ENCODE peak calls at places on chromosomes 6 and 20, in six cellular contexts. One of them, this sample, is unnamed.
A peak's percentile ranks its signal among the peaks of the same experiment; 100 is the strongest.

GRCh38 chr6:43668151-43669028 is 19.2 kb downstream of the MRPS18A start:
- DNase-seq in fibroblast of mammary gland: peak; percentile 49
- DNase-seq in stomach: peak; percentile 69
- DNase-seq in body of pancreas: peak; percentile 55
- DNase-seq in astrocyte of the spinal cord: peak; percentile 32
- DNase-seq in ascending aorta: peak; percentile 74
- DNase-seq in this sample: peak; percentile 24

GRCh38 chr6:23413327-23414203 is 712.5 kb upstream of the NRSN1 start:
- DNase-seq in stomach: no peak
- DNase-seq in astrocyte of the spinal cord: no peak
- DNase-seq in fibroblast of mammary gland: peak; percentile 50
- DNase-seq in ascending aorta: no peak
- DNase-seq in body of pancreas: no peak
- DNase-seq in this sample: no peak

GRCh38 chr20:8673116-8673515 is 395.8 kb upstream of the PLCB4 start:
- DNase-seq in body of pancreas: no peak
- DNase-seq in ascending aorta: no peak
- DNase-seq in fibroblast of mammary gland: no peak
- DNase-seq in astrocyte of the spinal cord: no peak
- DNase-seq in stomach: no peak
- DNase-seq in this sample: no peak

GRCh38 chr6:27839303-27840081 is 72.7 kb downstream of the OR2B2 start:
- DNase-seq in astrocyte of the spinal cord: peak; percentile 83
- DNase-seq in ascending aorta: peak; percentile 84
- DNase-seq in stomach: peak; percentile 33
- DNase-seq in fibroblast of mammary gland: peak; percentile 96
- DNase-seq in body of pancreas: peak; percentile 38
- DNase-seq in this sample: peak; percentile 70

GRCh38 chr6:32196682-32197616 is 4.5 kb upstream of the GPSM3 start:
- DNase-seq in fibroblast of mammary gland: no peak
- DNase-seq in stomach: no peak
- DNase-seq in astrocyte of the spinal cord: peak; percentile 4
- DNase-seq in body of pancreas: no peak
- DNase-seq in ascending aorta: no peak
- DNase-seq in this sample: no peak

GRCh38 chr20:37943501-37944455 is 40.9 kb downstream of the VSTM2L start:
- DNase-seq in fibroblast of mammary gland: no peak
- DNase-seq in stomach: peak; percentile 22
- DNase-seq in astrocyte of the spinal cord: no peak
- DNase-seq in body of pancreas: no peak
- DNase-seq in ascending aorta: no peak
- DNase-seq in this sample: no peak

GRCh38 chr20:39195495-39196129 is 233.5 kb downstream of the DHX35 start:
- DNase-seq in stomach: no peak
- DNase-seq in fibroblast of mammary gland: no peak
- DNase-seq in body of pancreas: no peak
- DNase-seq in ascending aorta: no peak
- DNase-seq in astrocyte of the spinal cord: no peak
- DNase-seq in this sample: no peak

GRCh38 chr20:1272368-1273155 is 6.5 kb downstream of the SNPH start:
- DNase-seq in body of pancreas: no peak
- DNase-seq in ascending aorta: no peak
- DNase-seq in astrocyte of the spinal cord: no peak
- DNase-seq in stomach: peak; percentile 58
- DNase-seq in fibroblast of mammary gland: no peak
- DNase-seq in this sample: no peak

GRCh38 chr6:52876056-52876787 is 33.3 kb downstream of the GSTA3 start:
- DNase-seq in body of pancreas: no peak
- DNase-seq in stomach: no peak
- DNase-seq in ascending aorta: no peak
- DNase-seq in fibroblast of mammary gland: no peak
- DNase-seq in astrocyte of the spinal cord: no peak
- DNase-seq in this sample: no peak

GRCh38 chr20:14214046-14214445 is 123.4 kb downstream of the FLRT3 start:
- DNase-seq in stomach: no peak
- DNase-seq in ascending aorta: no peak
- DNase-seq in fibroblast of mammary gland: peak; percentile 37
- DNase-seq in astrocyte of the spinal cord: no peak
- DNase-seq in body of pancreas: no peak
- DNase-seq in this sample: no peak

GRCh38 chr20:14223806-14224205 is 113.6 kb downstream of the FLRT3 start:
- DNase-seq in ascending aorta: no peak
- DNase-seq in body of pancreas: no peak
- DNase-seq in fibroblast of mammary gland: no peak
- DNase-seq in stomach: no peak
- DNase-seq in astrocyte of the spinal cord: no peak
- DNase-seq in this sample: no peak

GRCh38 chr20:14220986-14221385 is 116.4 kb downstream of the FLRT3 start:
- DNase-seq in stomach: no peak
- DNase-seq in body of pancreas: no peak
- DNase-seq in ascending aorta: no peak
- DNase-seq in fibroblast of mammary gland: no peak
- DNase-seq in astrocyte of the spinal cord: no peak
- DNase-seq in this sample: no peak

DNA sequence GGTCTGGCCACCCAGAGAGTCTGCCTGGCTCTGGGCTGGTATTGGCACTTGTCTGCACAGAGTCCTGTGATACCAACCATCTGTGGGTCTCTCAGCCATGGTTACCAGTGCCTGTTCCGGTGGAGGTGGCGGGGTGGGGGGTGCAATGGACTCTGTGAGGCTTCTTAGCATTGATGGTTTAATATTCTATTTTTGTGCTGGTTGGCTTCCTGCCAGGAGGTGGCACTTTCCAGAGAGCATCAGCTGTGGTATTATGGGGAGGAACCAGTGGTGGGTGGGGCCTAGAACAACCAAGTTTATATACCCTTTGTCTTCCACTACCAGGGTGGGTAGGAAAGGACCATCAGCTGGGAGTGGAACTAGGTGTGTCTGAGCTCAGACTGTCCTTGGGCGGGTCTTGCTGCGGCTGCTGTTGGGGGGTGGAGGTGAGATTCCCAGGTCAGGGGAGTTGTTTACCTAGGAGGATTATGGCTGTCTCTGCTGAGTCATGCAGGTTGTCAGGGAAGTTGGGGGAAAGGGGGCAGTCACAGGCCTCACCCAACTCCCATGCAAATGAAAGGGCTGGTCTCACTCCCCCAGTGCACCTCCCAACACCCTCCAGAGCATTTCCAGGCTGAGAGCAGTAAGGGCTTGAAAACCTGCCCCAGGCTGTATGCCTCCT is 117.5 kb downstream of the FLRT3 start:
- DNase-seq in ascending aorta: no peak
- DNase-seq in stomach: no peak
- DNase-seq in fibroblast of mammary gland: no peak
- DNase-seq in astrocyte of the spinal cord: no peak
- DNase-seq in body of pancreas: no peak
- DNase-seq in this sample: no peak
- H3K4me3 ChIP-seq in ascending aorta: no peak overlapping the region
- H3K4me3 ChIP-seq in stomach: no peak overlapping the region
- H3K4me3 ChIP-seq in fibroblast of mammary gland: no peak overlapping the region
- H3K4me3 ChIP-seq in astrocyte of the spinal cord: no peak overlapping the region
- H3K4me3 ChIP-seq in body of pancreas: no peak overlapping the region
- H3K4me3 ChIP-seq in this sample: no peak overlapping the region

GRCh38 chr6:108117427-108118358 is 43.2 kb upstream of the OSTM1 start:
- DNase-seq in ascending aorta: no peak
- DNase-seq in astrocyte of the spinal cord: no peak
- DNase-seq in fibroblast of mammary gland: peak; percentile 17
- DNase-seq in body of pancreas: no peak
- DNase-seq in stomach: peak; percentile 52
- DNase-seq in this sample: no peak

GRCh38 chr6:108114861-108115597 is 40.5 kb upstream of the OSTM1 start:
- DNase-seq in fibroblast of mammary gland: peak; percentile 67
- DNase-seq in ascending aorta: peak; percentile 72
- DNase-seq in astrocyte of the spinal cord: peak; percentile 69
- DNase-seq in body of pancreas: peak; percentile 67
- DNase-seq in stomach: no peak
- DNase-seq in this sample: no peak

GRCh38 chr6:108115598-108116058 is 41.1 kb upstream of the OSTM1 start:
- DNase-seq in astrocyte of the spinal cord: no peak
- DNase-seq in fibroblast of mammary gland: peak; percentile 39
- DNase-seq in stomach: peak; percentile 66
- DNase-seq in body of pancreas: peak; percentile 70
- DNase-seq in ascending aorta: no peak
- DNase-seq in this sample: no peak

GRCh38 chr6:108116781-108117426 is 42.4 kb upstream of the OSTM1 start:
- DNase-seq in body of pancreas: no peak
- DNase-seq in astrocyte of the spinal cord: no peak
- DNase-seq in stomach: no peak
- DNase-seq in fibroblast of mammary gland: no peak
- DNase-seq in ascending aorta: no peak
- DNase-seq in this sample: no peak

GRCh38 chr6:108116424-108116780 is 41.9 kb upstream of the OSTM1 start:
- DNase-seq in body of pancreas: no peak
- DNase-seq in astrocyte of the spinal cord: no peak
- DNase-seq in ascending aorta: no peak
- DNase-seq in fibroblast of mammary gland: no peak
- DNase-seq in stomach: no peak
- DNase-seq in this sample: no peak
- TF ChIP-seq CTCF in body of pancreas: no peak
- TF ChIP-seq CTCF in astrocyte of the spinal cord: no peak
- TF ChIP-seq CTCF in ascending aorta: no peak
- TF ChIP-seq CTCF in fibroblast of mammary gland: no peak
- TF ChIP-seq CTCF in stomach: no peak
- TF ChIP-seq CTCF in this sample: no peak

GRCh38 chr6:35302604-35303218 is 5.1 kb downstream of the DEF6 start:
- DNase-seq in body of pancreas: no peak
- DNase-seq in ascending aorta: no peak
- DNase-seq in stomach: peak; percentile 69
- DNase-seq in astrocyte of the spinal cord: peak; percentile 3
- DNase-seq in fibroblast of mammary gland: peak; percentile 7
- DNase-seq in this sample: no peak
- H3K4me3 ChIP-seq in body of pancreas: no peak overlapping the region
- H3K4me3 ChIP-seq in ascending aorta: no peak overlapping the region
- H3K4me3 ChIP-seq in stomach: peak overlapping the region; percentile 11
- H3K4me3 ChIP-seq in astrocyte of the spinal cord: no peak overlapping the region
- H3K4me3 ChIP-seq in fibroblast of mammary gland: no peak overlapping the region
- H3K4me3 ChIP-seq in this sample: no peak overlapping the region

GRCh38 chr6:115887887-115888286 is 172.8 kb downstream of the FRK start:
- DNase-seq in fibroblast of mammary gland: no peak
- DNase-seq in ascending aorta: no peak
- DNase-seq in body of pancreas: no peak
- DNase-seq in stomach: no peak
- DNase-seq in astrocyte of the spinal cord: no peak
- DNase-seq in this sample: no peak

GRCh38 chr6:115882174-115882573 is 178.5 kb downstream of the FRK start:
- DNase-seq in body of pancreas: no peak
- DNase-seq in astrocyte of the spinal cord: no peak
- DNase-seq in stomach: no peak
- DNase-seq in ascending aorta: no peak
- DNase-seq in fibroblast of mammary gland: peak; percentile 7
- DNase-seq in this sample: no peak

GRCh38 chr6:115885636-115886366 is 174.9 kb downstream of the FRK start:
- DNase-seq in fibroblast of mammary gland: no peak
- DNase-seq in stomach: no peak
- DNase-seq in astrocyte of the spinal cord: no peak
- DNase-seq in ascending aorta: no peak
- DNase-seq in body of pancreas: no peak
- DNase-seq in this sample: no peak

DNA sequence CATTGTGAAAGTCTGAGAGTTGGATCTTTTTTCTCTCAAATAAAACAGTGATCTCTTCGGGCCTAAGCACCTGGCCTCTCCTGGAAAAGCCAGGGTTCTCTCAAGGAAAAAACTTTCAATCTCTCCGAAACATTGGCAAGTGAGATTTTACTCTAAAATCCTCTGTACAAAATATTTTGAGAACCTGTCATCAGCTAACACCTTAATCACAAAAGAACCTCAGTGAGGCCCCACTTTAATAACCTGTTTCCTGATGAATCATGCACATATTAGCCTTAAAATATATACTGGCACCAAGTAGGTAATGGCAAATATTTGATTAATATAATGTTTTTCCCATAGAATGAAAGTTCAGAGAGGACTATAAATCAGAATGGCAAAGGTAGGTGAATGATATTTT is 177.9 kb downstream of the FRK start:
- DNase-seq in astrocyte of the spinal cord: no peak
- DNase-seq in ascending aorta: no peak
- DNase-seq in stomach: no peak
- DNase-seq in body of pancreas: no peak
- DNase-seq in fibroblast of mammary gland: no peak
- DNase-seq in this sample: no peak
- TF ChIP-seq CTCF in astrocyte of the spinal cord: no peak
- TF ChIP-seq CTCF in ascending aorta: no peak
- TF ChIP-seq CTCF in stomach: no peak
- TF ChIP-seq CTCF in body of pancreas: no peak
- TF ChIP-seq CTCF in fibroblast of mammary gland: no peak
- TF ChIP-seq CTCF in this sample: no peak